ENCODE peak calls at places on chromosomes 7 and 10, in four cellular contexts. T, S, I and E are unnamed samples. For H3K4me1, the result is how much of the 10 kb centered on the place peaks cover.

GRCh38 chr10:112915590-112916572 is 34.2 kb upstream of the TCF7L2 start:
- DNase-seq in T (no peak), S (peak), I (peak), E (no peak)

GRCh38 chr7:2012044-2012900 is 220.5 kb downstream of the MAD1L1 start:
- DNase-seq in T (no peak), I (no peak), S (no peak), E (no peak)

GRCh38 chr10:71840177-71840711 is 10.8 kb downstream of the PSAP start:
- DNase-seq in I (no peak), S (peak), T (no peak), E (no peak)

GRCh38 chr10:23157691-23158369 is 34.3 kb upstream of the PTF1A start:
- DNase-seq in I (peak), S (peak), T (no peak), E (peak)

GRCh38 chr10:87850742-87851205 is 12.6 kb downstream of the KLLN start:
- DNase-seq in S (peak), I (no peak), T (peak), E (peak)

GRCh38 chr10:45398595-45398994 is 24.6 kb downstream of the ALOX5 start:
- DNase-seq in T (no peak), S (no peak), I (no peak), E (no peak)

GRCh38 chr7:837001-837400 is 4.7 kb downstream of the SUN1 start:
- DNase-seq in I (no peak), S (no peak), T (no peak), E (no peak)

GRCh38 chr7:73707045-73707631 is 12.3 kb downstream of the STX1A start:
- DNase-seq in T (no peak), I (peak), S (no peak), E (peak)

GRCh38 chr7:84549409-84549808 is 354.8 kb upstream of the SEMA3A start:
- DNase-seq in S (no peak), T (no peak), I (no peak), E (no peak)

GRCh38 chr10:6023661-6024333 is 38.4 kb downstream of the IL2RA start:
- DNase-seq in T (no peak), I (no peak), S (peak), E (no peak)

GRCh38 chr10:44377651-44378310 is 7.1 kb downstream of the CXCL12 start:
- DNase-seq in T (no peak), I (no peak), S (no peak), E (no peak)

GRCh38 chr10:71532878-71533277 is 136.2 kb downstream of the CDH23 start:
- DNase-seq in I (no peak), S (no peak), T (no peak), E (no peak)

GRCh38 chr7:69654849-69655707 is 56.8 kb downstream of the AUTS2 start:
- DNase-seq in T (no peak), S (no peak), I (no peak), E (no peak)

GRCh38 chr10:117133273-117134083 is 4.6 kb downstream of the VAX1 start:
- DNase-seq in I (no peak), S (no peak), T (no peak), E (no peak)

GRCh38 chr7:105389090-105389650 is 449 bp upstream of the SRPK2 start:
- DNase-seq in T (no peak), S (peak), I (peak), E (no peak)

GRCh38 chr7:27031289-27032172 is 64.3 kb downstream of the HOXA1 start:
- DNase-seq in S (peak), T (no peak), I (no peak), E (peak)

GRCh38 chr7:46115410-46115809 is 194.3 kb upstream of the IGFBP3 start:
- DNase-seq in S (peak), I (no peak), T (no peak), E (no peak)

GRCh38 chr10:14519785-14520184 is 189.1 kb upstream of the FRMD4A start:
- DNase-seq in I (no peak), S (no peak), T (no peak), E (no peak)

GRCh38 chr7:47621985-47622561 is 40.2 kb upstream of the TNS3 start:
- DNase-seq in S (no peak), I (no peak), T (no peak), E (no peak)

GRCh38 chr7:67724435-67724834 is 727.8 kb downstream of the TYW1 start:
- DNase-seq in T (no peak), I (no peak), S (no peak), E (no peak)

GRCh38 chr7:143485500-143485899 is 7.8 kb downstream of the TAS2R41 start:
- DNase-seq in T (no peak), S (peak), I (no peak), E (no peak)

GRCh38 chr7:72098812-72099211 is 313.3 kb downstream of the CALN1 start:
- DNase-seq in T (no peak), I (no peak), S (peak), E (no peak)

GRCh38 chr7:88522771-88523316 is 216.2 kb upstream of the STEAP4 start:
- DNase-seq in T (no peak), S (no peak), I (no peak), E (no peak)

GRCh38 chr10:62058896-62059423 is 157.5 kb downstream of the ARID5B start:
- DNase-seq in I (no peak), S (peak), T (no peak), E (no peak)
- H3K4me1 ChIP-seq in I (under half), S (half or more), T (under half), E (half or more)

DNA sequence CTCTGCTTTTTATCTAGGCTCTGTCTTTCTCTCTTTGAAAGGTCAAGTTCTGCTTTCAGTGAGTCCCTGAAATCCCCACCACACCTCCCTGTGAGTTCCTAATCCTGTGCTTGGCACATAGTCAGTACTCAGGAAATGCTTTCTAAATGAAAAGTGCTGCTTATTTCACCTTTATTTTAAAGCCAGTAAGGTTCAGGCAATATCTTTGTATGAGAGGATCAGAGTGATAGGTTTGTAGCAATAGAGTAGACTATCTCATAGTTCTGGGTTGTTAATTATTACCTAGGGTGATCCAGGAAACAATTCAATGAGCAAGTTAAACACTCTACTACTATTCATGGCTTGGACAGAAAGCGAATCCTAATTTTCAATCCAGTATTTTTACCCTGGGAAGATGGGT is 7.4 kb upstream of the LAMB1 start:
- DNase-seq in S (no peak), T (no peak), I (no peak), E (no peak)
- H3K4me1 ChIP-seq in S (under half), T (under half), I (under half), E (under half)

GRCh38 chr10:124721295-124722052 is 22.7 kb downstream of the FAM53B start:
- DNase-seq in T (no peak), I (no peak), S (no peak), E (no peak)

GRCh38 chr10:124723826-124724225 is 20.4 kb downstream of the FAM53B start:
- DNase-seq in T (no peak), S (no peak), I (no peak), E (no peak)

GRCh38 chr10:124724279-124725027 is 19.7 kb downstream of the FAM53B start:
- DNase-seq in S (no peak), I (no peak), T (no peak), E (no peak)

GRCh38 chr10:124725171-124725631 is 19.0 kb downstream of the FAM53B start:
- DNase-seq in I (no peak), T (no peak), S (no peak), E (no peak)

GRCh38 chr10:124722812-124723783 is 21.1 kb downstream of the FAM53B start:
- DNase-seq in S (peak), T (no peak), I (no peak), E (peak)
- H3K4me1 ChIP-seq in S (under half), T (half or more), I (under half), E (half or more)

GRCh38 chr10:114064151-114065045 is 20.7 kb downstream of the ADRB1 start:
- DNase-seq in T (no peak), S (no peak), I (no peak), E (no peak)

GRCh38 chr10:114060456-114060855 is 16.8 kb downstream of the ADRB1 start:
- DNase-seq in T (no peak), S (no peak), I (no peak), E (no peak)

GRCh38 chr10:114058297-114058696 is 14.6 kb downstream of the ADRB1 start:
- DNase-seq in I (no peak), T (no peak), S (no peak), E (no peak)

GRCh38 chr10:114061794-114062193 is 18.1 kb downstream of the ADRB1 start:
- DNase-seq in S (no peak), I (no peak), T (no peak), E (no peak)

DNA sequence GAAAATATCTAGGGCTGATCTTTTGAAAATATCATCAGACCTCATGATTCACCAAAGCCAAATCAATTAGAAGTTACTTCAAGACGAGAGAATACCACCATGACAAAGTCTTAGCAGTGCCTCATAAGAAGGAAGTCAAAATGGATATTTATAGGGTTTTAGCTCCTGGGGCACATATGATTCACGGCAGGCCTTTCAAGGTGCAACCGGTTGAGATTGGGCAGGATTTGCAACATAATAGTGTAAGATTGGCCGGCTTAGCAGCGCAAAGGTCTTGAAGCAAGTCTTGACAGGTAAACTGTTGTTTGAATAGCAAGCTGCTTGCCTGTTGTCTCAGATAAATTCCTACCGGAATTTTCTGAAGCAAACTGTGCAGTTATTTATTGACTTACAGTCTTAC is 17.5 kb downstream of the ADRB1 start:
- DNase-seq in T (no peak), I (no peak), S (no peak), E (no peak)
- H3K4me1 ChIP-seq in T (under half), I (under half), S (under half), E (under half)

GRCh38 chr7:135929692-135930091 is 47.5 kb downstream of the MTPN start:
- DNase-seq in T (no peak), I (no peak), S (no peak), E (no peak)

GRCh38 chr7:135928136-135928535 is 49.0 kb downstream of the MTPN start:
- DNase-seq in T (no peak), I (no peak), S (no peak), E (no peak)

GRCh38 chr7:135930565-135931423 is 46.4 kb downstream of the MTPN start:
- DNase-seq in I (no peak), S (peak), T (no peak), E (no peak)

GRCh38 chr7:135925205-135925604 is 52.0 kb downstream of the MTPN start:
- DNase-seq in T (no peak), I (no peak), S (no peak), E (no peak)

GRCh38 chr7:135929249-135929648 is 47.9 kb downstream of the MTPN start:
- DNase-seq in S (no peak), T (no peak), I (no peak), E (peak)
- H3K4me1 ChIP-seq in S (under half), T (under half), I (under half), E (under half)

DNA sequence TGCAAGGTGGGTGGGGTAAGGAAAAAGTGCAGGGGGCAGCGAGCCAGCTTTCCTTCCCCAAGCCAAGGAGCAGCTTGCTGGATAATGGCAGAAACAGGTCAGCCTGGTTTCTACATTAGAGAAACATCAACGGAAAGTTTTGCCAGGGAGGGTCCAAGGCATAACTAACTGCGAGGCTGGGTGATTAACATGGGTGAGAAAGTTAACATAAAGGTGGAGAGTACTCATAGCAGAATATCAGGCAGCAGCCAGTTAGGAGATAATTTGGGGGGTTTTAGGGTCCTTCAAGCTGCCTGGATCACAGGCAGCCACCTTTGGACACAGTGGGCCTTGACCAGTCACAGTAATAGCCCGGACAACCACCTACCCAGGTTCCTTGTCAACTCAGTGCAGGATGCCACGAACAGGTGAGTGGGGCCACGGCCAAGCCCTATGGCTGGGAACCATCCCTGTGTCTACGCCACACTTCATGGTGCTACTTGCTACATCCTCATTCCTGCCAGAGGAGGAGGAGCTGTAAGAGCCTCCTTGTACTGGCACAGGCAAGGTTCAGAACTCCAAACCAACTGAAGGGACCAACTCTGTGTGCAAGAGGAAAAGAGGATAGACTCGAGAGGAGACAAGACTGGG is 20.1 kb downstream of the ITPRIP start:
- DNase-seq in S (no peak), I (no peak), T (no peak), E (no peak)
- H3K4me1 ChIP-seq in S (under half), I (under half), T (under half), E (under half)

GRCh38 chr7:129616530-129616929 is 5.0 kb downstream of the NRF1 start:
- DNase-seq in I (no peak), S (no peak), T (no peak), E (no peak)
- H3K4me1 ChIP-seq in I (under half), S (under half), T (under half), E (under half)

GRCh38 chr7:129006636-129007414 is 48.1 kb downstream of the TNPO3 start:
- DNase-seq in S (peak), T (no peak), I (no peak), E (no peak)
- H3K4me1 ChIP-seq in S (under half), T (under half), I (under half), E (under half)

GRCh38 chr7:132041108-132041507 is 484.7 kb upstream of the PODXL start:
- DNase-seq in S (no peak), T (no peak), I (no peak), E (no peak)

GRCh38 chr7:132034748-132035416 is 478.5 kb upstream of the PODXL start:
- DNase-seq in I (no peak), T (no peak), S (no peak), E (no peak)

GRCh38 chr7:132030883-132031282 is 474.5 kb upstream of the PODXL start:
- DNase-seq in T (no peak), S (no peak), I (no peak), E (no peak)

GRCh38 chr7:132030161-132030568 is 473.7 kb upstream of the PODXL start:
- DNase-seq in S (no peak), T (no peak), I (no peak), E (no peak)

GRCh38 chr7:132035517-132036362 is 479.3 kb upstream of the PODXL start:
- DNase-seq in T (no peak), S (no peak), I (no peak), E (no peak)
- H3K4me1 ChIP-seq in T (under half), S (under half), I (under half), E (under half)